ENCODE peak calls at places on chromosomes 16 and 17, in four cellular contexts. One of them, this sample, is unnamed.

GRCh38 chr17:1752425-1752941 is 9.4 kb upstream of the SERPINF1 start:
- DNase-seq in GDM1: peak
- DNase-seq in anterior cingulate cortex: no peak
- DNase-seq in BJ: no peak
- DNase-seq in this sample: peak

GRCh38 chr17:79392598-79392997 is 218.3 kb downstream of the RBFOX3 start:
- DNase-seq in anterior cingulate cortex: no peak
- DNase-seq in GDM1: no peak
- DNase-seq in BJ: no peak
- DNase-seq in this sample: no peak

GRCh38 chr16:58366247-58367031 is 25.8 kb upstream of the GINS3 start:
- DNase-seq in anterior cingulate cortex: no peak
- DNase-seq in BJ: no peak
- DNase-seq in GDM1: no peak
- DNase-seq in this sample: peak

GRCh38 chr17:2289878-2290478 is 13.6 kb downstream of the SMG6 start:
- DNase-seq in BJ: no peak
- DNase-seq in GDM1: no peak
- DNase-seq in anterior cingulate cortex: no peak
- DNase-seq in this sample: no peak

GRCh38 chr16:4517812-4518211 is 20.8 kb downstream of the CDIP1 start:
- DNase-seq in anterior cingulate cortex: no peak
- DNase-seq in BJ: no peak
- DNase-seq in GDM1: peak
- DNase-seq in this sample: no peak

GRCh38 chr16:35687781-35688180 is 2228.4 kb downstream of the TP53TG3F start:
- DNase-seq in BJ: no peak
- DNase-seq in GDM1: no peak
- DNase-seq in anterior cingulate cortex: no peak
- DNase-seq in this sample: no peak

GRCh38 chr17:68821860-68822693 is 133.1 kb downstream of the ABCA8 start:
- DNase-seq in GDM1: no peak
- DNase-seq in anterior cingulate cortex: no peak
- DNase-seq in BJ: peak
- DNase-seq in this sample: peak

GRCh38 chr17:48671697-48672171 is 45.6 kb upstream of the HOXB9 start:
- DNase-seq in BJ: peak
- DNase-seq in anterior cingulate cortex: no peak
- DNase-seq in GDM1: no peak
- DNase-seq in this sample: peak

GRCh38 chr17:6695051-6695450 is 18.1 kb downstream of the SLC13A5 start:
- DNase-seq in BJ: no peak
- DNase-seq in GDM1: no peak
- DNase-seq in anterior cingulate cortex: no peak
- DNase-seq in this sample: no peak

GRCh38 chr17:7416323-7416722 is 3.8 kb upstream of the SPEM1 start:
- DNase-seq in anterior cingulate cortex: no peak
- DNase-seq in BJ: no peak
- DNase-seq in GDM1: no peak
- DNase-seq in this sample: no peak

GRCh38 chr17:27552467-27552779 is 78.6 kb upstream of the LGALS9 start:
- DNase-seq in GDM1: no peak
- DNase-seq in BJ: no peak
- DNase-seq in anterior cingulate cortex: no peak
- DNase-seq in this sample: peak

GRCh38 chr17:45410144-45411091 is 22.3 kb downstream of the ARHGAP27 start:
- DNase-seq in GDM1: peak
- DNase-seq in anterior cingulate cortex: no peak
- DNase-seq in BJ: no peak
- DNase-seq in this sample: no peak

GRCh38 chr16:62954144-62955032 is 918.1 kb upstream of the CDH8 start:
- DNase-seq in GDM1: no peak
- DNase-seq in anterior cingulate cortex: no peak
- DNase-seq in BJ: no peak
- DNase-seq in this sample: no peak

GRCh38 chr17:69067274-69068047 is 6.7 kb upstream of the ABCA9 start:
- DNase-seq in BJ: no peak
- DNase-seq in GDM1: no peak
- DNase-seq in anterior cingulate cortex: no peak
- DNase-seq in this sample: no peak

GRCh38 chr17:2347805-2348685 is 10.7 kb downstream of the SGSM2 start:
- DNase-seq in anterior cingulate cortex: peak
- DNase-seq in BJ: peak
- DNase-seq in GDM1: no peak
- DNase-seq in this sample: no peak

GRCh38 chr17:81418710-81419332 is 23.6 kb downstream of the BAHCC1 start:
- DNase-seq in GDM1: no peak
- DNase-seq in anterior cingulate cortex: no peak
- DNase-seq in BJ: no peak
- DNase-seq in this sample: no peak

GRCh38 chr17:7972131-7972785 is 30.2 kb upstream of the GUCY2D start:
- DNase-seq in GDM1: no peak
- DNase-seq in anterior cingulate cortex: no peak
- DNase-seq in BJ: no peak
- DNase-seq in this sample: no peak

GRCh38 chr17:77842906-77843249 is 115.6 kb upstream of the TNRC6C start:
- DNase-seq in GDM1: no peak
- DNase-seq in anterior cingulate cortex: no peak
- DNase-seq in BJ: no peak
- DNase-seq in this sample: no peak

This sample was measured in LoVo.